ENCODE peak calls at places on chromosomes 13 and 19, in four cellular contexts. H, T, M and G are unnamed samples.

GRCh38 chr13:73259061-73259908 is 200.5 kb downstream of the KLF5 start:
- DNase-seq in H (no peak), T (no peak), M (no peak), G (peak; percentile 12)

GRCh38 chr13:77429320-77430142 is 102.6 kb upstream of the MYCBP2 start:
- DNase-seq in H (no peak), T (no peak), M (peak; percentile 93), G (no peak)

GRCh38 chr13:38905861-38906260 is 84.8 kb downstream of the STOML3 start:
- DNase-seq in H (no peak), T (no peak), M (no peak), G (no peak)

GRCh38 chr13:37484056-37484455 is 114.5 kb downstream of the POSTN start:
- DNase-seq in H (no peak), T (no peak), M (no peak), G (no peak)

GRCh38 chr13:33322474-33322827 is 36.9 kb upstream of the STARD13 start:
- DNase-seq in H (no peak), T (no peak), M (no peak), G (peak; percentile 95)

GRCh38 chr19:6393982-6394412 is 1.0 kb upstream of the GTF2F1 start:
- DNase-seq in H (no peak), T (no peak), M (peak; percentile 63), G (no peak)

GRCh38 chr19:1177322-1178114 is 3.5 kb upstream of the SBNO2 start:
- DNase-seq in H (peak; percentile 88), T (no peak), M (no peak), G (peak; percentile 97)

GRCh38 chr19:49441210-49441959 is at the start of gene SLC17A7:
- DNase-seq in H (peak; percentile 70), T (peak; percentile 86), M (no peak), G (no peak)

GRCh38 chr19:2321565-2322283 is 6.7 kb downstream of the LSM7 start:
- DNase-seq in H (no peak), T (no peak), M (no peak), G (no peak)

GRCh38 chr13:112603641-112604220 is 15.8 kb upstream of the TUBGCP3 start:
- DNase-seq in H (no peak), T (no peak), M (no peak), G (peak; percentile 31)

GRCh38 chr19:38731654-38732301 is 12.5 kb downstream of the CAPN12 start:
- DNase-seq in H (no peak), T (no peak), M (no peak), G (no peak)

GRCh38 chr19:57280913-57281425 is 684 bp downstream of the ZNF460 start:
- DNase-seq in H (peak; percentile 51), T (no peak), M (no peak), G (no peak)

GRCh38 chr19:28980236-28980868 is 232.6 kb downstream of the UQCRFS1 start:
- DNase-seq in H (peak; percentile 20), T (no peak), M (no peak), G (peak; percentile 68)

GRCh38 chr13:99041788-99042187 is 63.9 kb upstream of the DOCK9 start:
- DNase-seq in H (no peak), T (no peak), M (peak; percentile 76), G (no peak)

GRCh38 chr19:17762505-17763229 is 11.4 kb downstream of the FCHO1 start:
- DNase-seq in H (peak; percentile 86), T (peak; percentile 87), M (no peak), G (peak; percentile 62)

GRCh38 chr19:18915639-18916038 is 3.5 kb downstream of the COPE start:
- DNase-seq in H (peak; percentile 68), T (no peak), M (no peak), G (peak; percentile 30)
- TF ChIP-seq ELK1 in H (no peak), T (no peak), M (no peak), G (no peak)

GRCh38 chr13:111371720-111372119 is 51.3 kb downstream of the TEX29 start:
- DNase-seq in H (no peak), T (no peak), M (no peak), G (no peak)

GRCh38 chr13:111370570-111371150 is 50.2 kb downstream of the TEX29 start:
- DNase-seq in H (no peak), T (no peak), M (no peak), G (no peak)

GRCh38 chr13:111371211-111371610 is 50.8 kb downstream of the TEX29 start:
- DNase-seq in H (no peak), T (no peak), M (no peak), G (peak; percentile 3)

GRCh38 chr13:111373486-111373885 is 53.0 kb downstream of the TEX29 start:
- DNase-seq in H (no peak), T (no peak), M (no peak), G (no peak)

GRCh38 chr13:111372651-111373425 is 52.4 kb downstream of the TEX29 start:
- DNase-seq in H (no peak), T (no peak), M (no peak), G (no peak)
- TF ChIP-seq ELK1 in H (no peak), T (no peak), M (no peak), G (no peak)

DNA sequence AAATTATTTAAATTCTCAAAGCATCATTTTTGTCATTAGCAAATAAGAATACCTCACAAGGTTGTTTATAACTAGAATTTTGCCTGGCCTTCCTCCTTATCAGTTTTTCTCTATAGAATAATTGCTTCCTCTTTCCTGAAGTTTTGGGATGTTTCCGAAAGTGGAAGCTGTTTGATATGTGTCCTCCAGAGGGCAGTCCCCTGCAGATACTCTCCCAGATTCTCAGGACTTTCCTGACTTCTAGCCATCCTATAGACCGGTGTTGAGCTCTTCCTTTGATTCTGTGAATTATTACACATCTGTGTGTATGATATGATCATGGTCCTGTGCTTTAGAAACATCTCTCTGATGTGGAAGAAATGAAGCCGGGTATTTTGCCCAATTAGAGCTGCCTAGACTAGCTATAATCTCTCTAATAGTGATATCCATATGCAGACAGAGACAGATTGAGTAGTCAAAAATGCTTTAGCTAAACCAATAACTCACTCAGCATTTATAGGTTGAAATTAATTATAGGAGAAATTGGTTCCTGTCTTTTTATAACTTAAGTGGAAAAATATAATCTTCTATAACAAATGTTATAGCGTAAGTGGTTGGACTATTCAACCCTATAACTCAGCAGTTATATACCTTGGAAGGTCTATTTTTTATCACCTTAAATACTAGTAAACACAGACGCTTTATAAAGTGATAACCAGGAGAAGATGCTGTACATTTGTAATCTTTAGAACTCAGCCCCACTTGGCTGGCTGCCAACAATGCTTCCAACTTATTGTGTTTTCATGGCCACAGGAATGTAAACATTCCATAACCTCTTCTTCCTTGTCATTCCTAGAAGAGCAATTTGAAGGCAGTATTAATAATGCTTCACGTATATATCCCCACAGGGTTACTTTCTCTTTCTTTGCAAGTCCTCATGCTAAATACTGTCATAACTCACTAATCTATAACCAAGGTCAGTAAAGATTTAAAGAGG is 201.0 kb upstream of the RXFP2 start:
- DNase-seq in H (peak; percentile 18), T (peak; percentile 10), M (no peak), G (peak; percentile 45)
- TF ChIP-seq ELK1 in H (no peak), T (no peak), M (no peak), G (no peak)

GRCh38 chr13:105642511-105642958 is 892.9 kb downstream of the EFNB2 start:
- DNase-seq in H (peak; percentile 64), T (no peak), M (no peak), G (peak; percentile 7)
- TF ChIP-seq ELK1 in H (no peak), T (no peak), M (no peak), G (no peak)

GRCh38 chr19:4517451-4518057 is 732 bp downstream of the PLIN4 start:
- DNase-seq in H (no peak), T (no peak), M (no peak), G (no peak)

GRCh38 chr19:4516939-4517300 is 1.4 kb downstream of the PLIN4 start:
- DNase-seq in H (no peak), T (no peak), M (no peak), G (no peak)

GRCh38 chr19:4519521-4520277 is 1.4 kb upstream of the PLIN4 start:
- DNase-seq in H (peak; percentile 31), T (no peak), M (no peak), G (no peak)

GRCh38 chr19:4519172-4519496 is 848 bp upstream of the PLIN4 start:
- DNase-seq in H (no peak), T (no peak), M (no peak), G (no peak)

DNA sequence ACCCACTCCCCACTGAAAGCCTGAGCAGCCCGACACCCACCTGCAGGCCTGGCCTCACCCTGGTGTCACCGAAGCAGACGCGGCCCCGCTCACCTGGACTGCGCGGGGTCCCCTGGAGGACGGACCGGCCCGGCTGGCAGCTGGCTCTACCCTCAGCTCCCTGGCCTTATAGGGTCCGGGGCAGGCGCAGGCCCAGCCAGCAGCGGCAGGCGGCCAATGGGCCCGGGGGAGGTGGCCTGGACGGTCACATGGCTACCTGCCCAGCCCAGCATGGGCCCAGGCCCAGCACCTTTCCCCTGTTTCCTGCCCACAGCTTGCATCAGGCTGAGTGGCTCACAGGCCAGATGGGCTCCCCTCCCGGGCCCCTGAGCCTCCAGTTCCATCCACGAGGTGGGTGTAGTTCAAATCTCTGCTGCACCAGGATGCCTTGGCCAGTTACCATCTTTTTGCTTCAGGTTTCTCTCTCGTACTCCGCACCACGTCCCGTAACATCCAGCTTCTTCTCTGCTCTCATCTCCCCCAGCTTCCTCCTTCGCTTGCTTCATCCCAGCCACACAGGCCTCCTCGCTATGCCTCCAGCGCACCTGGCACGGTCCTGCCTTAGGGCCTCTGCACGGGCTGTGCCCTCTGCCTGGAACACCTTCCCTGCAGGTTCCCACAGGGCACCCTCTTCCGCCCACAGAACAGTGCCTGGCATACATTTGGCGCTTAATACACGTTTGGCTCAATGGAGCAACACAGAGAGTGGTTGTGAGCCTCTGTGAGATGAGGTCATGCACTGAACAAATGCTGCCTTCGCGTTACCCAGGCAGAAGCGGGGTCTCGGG is at the start of gene PLIN4:
- DNase-seq in H (peak; percentile 24), T (no peak), M (no peak), G (peak; percentile 38)
- TF ChIP-seq ELK1 in H (no peak), T (no peak), M (no peak), G (no peak)

GRCh38 chr13:79808475-79808874 is 327.5 kb downstream of the NDFIP2 start:
- DNase-seq in H (no peak), T (no peak), M (no peak), G (no peak)

GRCh38 chr13:79807554-79807953 is 326.6 kb downstream of the NDFIP2 start:
- DNase-seq in H (no peak), T (no peak), M (no peak), G (no peak)

GRCh38 chr13:79803939-79804487 is 323.1 kb downstream of the NDFIP2 start:
- DNase-seq in H (no peak), T (no peak), M (no peak), G (no peak)

GRCh38 chr13:79805317-79805716 is 324.4 kb downstream of the NDFIP2 start:
- DNase-seq in H (no peak), T (no peak), M (no peak), G (no peak)

GRCh38 chr13:79806821-79807220 is 325.9 kb downstream of the NDFIP2 start:
- DNase-seq in H (no peak), T (no peak), M (no peak), G (no peak)
- TF ChIP-seq ELK1 in H (no peak), T (no peak), M (no peak), G (no peak)